ENCODE peak calls at places on chromosomes 6 and 20, in eight cellular contexts. One of them, this sample, is unnamed.

GRCh38 chr6:68559716-68560115 is 75.4 kb upstream of the ADGRB3 start:
- DNase-seq in CD8-positive, alpha-beta T cell: no peak
- DNase-seq in natural killer cell: no peak
- DNase-seq in GM13976: no peak
- DNase-seq in ovary: no peak
- DNase-seq in GM23338: peak
- DNase-seq in AG10803: no peak
- DNase-seq in suprapubic skin: no peak
- DNase-seq in this sample: no peak

GRCh38 chr6:11711644-11711993 is 67.0 kb downstream of the ADTRP start:
- DNase-seq in CD8-positive, alpha-beta T cell: no peak
- DNase-seq in natural killer cell: no peak
- DNase-seq in GM13976: peak
- DNase-seq in ovary: no peak
- DNase-seq in GM23338: no peak
- DNase-seq in AG10803: peak
- DNase-seq in suprapubic skin: no peak
- DNase-seq in this sample: no peak

GRCh38 chr20:58907481-58908137 is 55.1 kb downstream of the GNAS start:
- DNase-seq in CD8-positive, alpha-beta T cell: peak
- DNase-seq in natural killer cell: peak
- DNase-seq in GM13976: peak
- DNase-seq in ovary: peak
- DNase-seq in GM23338: no peak
- DNase-seq in AG10803: peak
- DNase-seq in suprapubic skin: peak
- DNase-seq in this sample: peak

GRCh38 chr6:40383348-40384115 is 203.6 kb downstream of the LRFN2 start:
- DNase-seq in CD8-positive, alpha-beta T cell: no peak
- DNase-seq in natural killer cell: no peak
- DNase-seq in GM13976: no peak
- DNase-seq in ovary: no peak
- DNase-seq in GM23338: no peak
- DNase-seq in AG10803: no peak
- DNase-seq in suprapubic skin: no peak
- DNase-seq in this sample: no peak

GRCh38 chr6:100719883-100720682 is 161.0 kb downstream of the ASCC3 start:
- DNase-seq in CD8-positive, alpha-beta T cell: no peak
- DNase-seq in natural killer cell: no peak
- DNase-seq in GM13976: no peak
- DNase-seq in ovary: no peak
- DNase-seq in GM23338: peak
- DNase-seq in AG10803: peak
- DNase-seq in suprapubic skin: no peak
- DNase-seq in this sample: no peak

GRCh38 chr6:16238057-16238657 is at the start of gene GMPR:
- DNase-seq in CD8-positive, alpha-beta T cell: peak
- DNase-seq in natural killer cell: peak
- DNase-seq in GM13976: peak
- DNase-seq in ovary: peak
- DNase-seq in GM23338: peak
- DNase-seq in AG10803: peak
- DNase-seq in suprapubic skin: peak
- DNase-seq in this sample: peak

GRCh38 chr6:34955447-34955846 is 66.4 kb downstream of the ANKS1A start:
- DNase-seq in CD8-positive, alpha-beta T cell: no peak
- DNase-seq in natural killer cell: no peak
- DNase-seq in GM13976: no peak
- DNase-seq in ovary: no peak
- DNase-seq in GM23338: no peak
- DNase-seq in AG10803: no peak
- DNase-seq in suprapubic skin: no peak
- DNase-seq in this sample: no peak

GRCh38 chr6:33988121-33989015 is 157.5 kb downstream of the GRM4 start:
- DNase-seq in CD8-positive, alpha-beta T cell: no peak
- DNase-seq in natural killer cell: no peak
- DNase-seq in GM13976: no peak
- DNase-seq in ovary: no peak
- DNase-seq in GM23338: no peak
- DNase-seq in AG10803: no peak
- DNase-seq in suprapubic skin: peak
- DNase-seq in this sample: no peak

GRCh38 chr6:133697666-133698065 is 191.2 kb upstream of the TCF21 start:
- DNase-seq in CD8-positive, alpha-beta T cell: no peak
- DNase-seq in natural killer cell: no peak
- DNase-seq in GM13976: no peak
- DNase-seq in ovary: no peak
- DNase-seq in GM23338: no peak
- DNase-seq in AG10803: peak
- DNase-seq in suprapubic skin: no peak
- DNase-seq in this sample: no peak

GRCh38 chr6:139981810-139982550 is 607.5 kb upstream of the CITED2 start:
- DNase-seq in CD8-positive, alpha-beta T cell: no peak
- DNase-seq in natural killer cell: no peak
- DNase-seq in GM13976: no peak
- DNase-seq in ovary: no peak
- DNase-seq in GM23338: peak
- DNase-seq in AG10803: peak
- DNase-seq in suprapubic skin: no peak
- DNase-seq in this sample: no peak

GRCh38 chr20:58238490-58238889 is 10.0 kb upstream of the ANKRD60 start:
- DNase-seq in CD8-positive, alpha-beta T cell: no peak
- DNase-seq in natural killer cell: no peak
- DNase-seq in GM13976: no peak
- DNase-seq in ovary: no peak
- DNase-seq in GM23338: no peak
- DNase-seq in AG10803: no peak
- DNase-seq in suprapubic skin: no peak
- DNase-seq in this sample: no peak

GRCh38 chr6:33630014-33630413 is 8.9 kb downstream of the ITPR3 start:
- DNase-seq in CD8-positive, alpha-beta T cell: no peak
- DNase-seq in natural killer cell: no peak
- DNase-seq in GM13976: no peak
- DNase-seq in ovary: no peak
- DNase-seq in GM23338: no peak
- DNase-seq in AG10803: no peak
- DNase-seq in suprapubic skin: no peak
- DNase-seq in this sample: no peak

GRCh38 chr20:23923311-23923710 is 43.8 kb upstream of the CST5 start:
- DNase-seq in CD8-positive, alpha-beta T cell: no peak
- DNase-seq in natural killer cell: no peak
- DNase-seq in GM13976: no peak
- DNase-seq in ovary: no peak
- DNase-seq in GM23338: no peak
- DNase-seq in AG10803: no peak
- DNase-seq in suprapubic skin: no peak
- DNase-seq in this sample: no peak

GRCh38 chr6:57216235-57217101 is 5.6 kb downstream of the RAB23 start:
- DNase-seq in CD8-positive, alpha-beta T cell: no peak
- DNase-seq in natural killer cell: no peak
- DNase-seq in GM13976: no peak
- DNase-seq in ovary: no peak
- DNase-seq in GM23338: no peak
- DNase-seq in AG10803: peak
- DNase-seq in suprapubic skin: no peak
- DNase-seq in this sample: no peak

GRCh38 chr6:11425431-11425871 is 112.1 kb upstream of the TMEM170B start:
- DNase-seq in CD8-positive, alpha-beta T cell: no peak
- DNase-seq in natural killer cell: no peak
- DNase-seq in GM13976: no peak
- DNase-seq in ovary: no peak
- DNase-seq in GM23338: peak
- DNase-seq in AG10803: no peak
- DNase-seq in suprapubic skin: no peak
- DNase-seq in this sample: no peak

GRCh38 chr20:57841297-57841866 is 131.6 kb upstream of the PMEPA1 start:
- DNase-seq in CD8-positive, alpha-beta T cell: no peak
- DNase-seq in natural killer cell: no peak
- DNase-seq in GM13976: no peak
- DNase-seq in ovary: no peak
- DNase-seq in GM23338: no peak
- DNase-seq in AG10803: no peak
- DNase-seq in suprapubic skin: no peak
- DNase-seq in this sample: no peak

GRCh38 chr20:19056909-19057308 is 155.5 kb upstream of the SLC24A3 start:
- DNase-seq in CD8-positive, alpha-beta T cell: no peak
- DNase-seq in natural killer cell: no peak
- DNase-seq in GM13976: no peak
- DNase-seq in ovary: no peak
- DNase-seq in GM23338: peak
- DNase-seq in AG10803: no peak
- DNase-seq in suprapubic skin: no peak
- DNase-seq in this sample: no peak

GRCh38 chr20:45157977-45158376 is 16.7 kb upstream of the PI3 start:
- DNase-seq in CD8-positive, alpha-beta T cell: no peak
- DNase-seq in natural killer cell: no peak
- DNase-seq in GM13976: no peak
- DNase-seq in ovary: no peak
- DNase-seq in GM23338: no peak
- DNase-seq in AG10803: peak
- DNase-seq in suprapubic skin: no peak
- DNase-seq in this sample: no peak

GRCh38 chr6:2101213-2101612 is 144.2 kb downstream of the GMDS start:
- DNase-seq in CD8-positive, alpha-beta T cell: no peak
- DNase-seq in natural killer cell: no peak
- DNase-seq in GM13976: no peak
- DNase-seq in ovary: no peak
- DNase-seq in GM23338: no peak
- DNase-seq in AG10803: peak
- DNase-seq in suprapubic skin: no peak
- DNase-seq in this sample: no peak

GRCh38 chr20:51616060-51616459 is 73.5 kb upstream of the NFATC2 start:
- DNase-seq in CD8-positive, alpha-beta T cell: no peak
- DNase-seq in natural killer cell: no peak
- DNase-seq in GM13976: no peak
- DNase-seq in ovary: no peak
- DNase-seq in GM23338: peak
- DNase-seq in AG10803: no peak
- DNase-seq in suprapubic skin: no peak
- DNase-seq in this sample: no peak
- TF ChIP-seq CTCF in CD8-positive, alpha-beta T cell: no peak
- TF ChIP-seq CTCF in natural killer cell: no peak
- TF ChIP-seq CTCF in GM13976: no peak
- TF ChIP-seq CTCF in ovary: no peak
- TF ChIP-seq CTCF in GM23338: peak
- TF ChIP-seq CTCF in AG10803: no peak
- TF ChIP-seq CTCF in suprapubic skin: no peak
- TF ChIP-seq CTCF in this sample: no peak

GRCh38 chr6:14720411-14721102 is 525.3 kb upstream of the JARID2 start:
- DNase-seq in CD8-positive, alpha-beta T cell: no peak
- DNase-seq in natural killer cell: no peak
- DNase-seq in GM13976: no peak
- DNase-seq in ovary: no peak
- DNase-seq in GM23338: no peak
- DNase-seq in AG10803: no peak
- DNase-seq in suprapubic skin: no peak
- DNase-seq in this sample: no peak
- TF ChIP-seq CTCF in CD8-positive, alpha-beta T cell: no peak
- TF ChIP-seq CTCF in natural killer cell: no peak
- TF ChIP-seq CTCF in GM13976: no peak
- TF ChIP-seq CTCF in ovary: no peak
- TF ChIP-seq CTCF in GM23338: no peak
- TF ChIP-seq CTCF in AG10803: no peak
- TF ChIP-seq CTCF in suprapubic skin: no peak
- TF ChIP-seq CTCF in this sample: no peak

GRCh38 chr20:63774348-63774735 is 34.8 kb downstream of the SLC2A4RG start:
- DNase-seq in CD8-positive, alpha-beta T cell: no peak
- DNase-seq in natural killer cell: no peak
- DNase-seq in GM13976: no peak
- DNase-seq in ovary: peak
- DNase-seq in GM23338: no peak
- DNase-seq in AG10803: no peak
- DNase-seq in suprapubic skin: no peak
- DNase-seq in this sample: no peak

GRCh38 chr20:63775096-63775978 is 35.8 kb downstream of the SLC2A4RG start:
- DNase-seq in CD8-positive, alpha-beta T cell: no peak
- DNase-seq in natural killer cell: no peak
- DNase-seq in GM13976: no peak
- DNase-seq in ovary: peak
- DNase-seq in GM23338: peak
- DNase-seq in AG10803: peak
- DNase-seq in suprapubic skin: peak
- DNase-seq in this sample: no peak

GRCh38 chr20:63771046-63771707 is 31.6 kb downstream of the SLC2A4RG start:
- DNase-seq in CD8-positive, alpha-beta T cell: no peak
- DNase-seq in natural killer cell: no peak
- DNase-seq in GM13976: no peak
- DNase-seq in ovary: no peak
- DNase-seq in GM23338: no peak
- DNase-seq in AG10803: no peak
- DNase-seq in suprapubic skin: no peak
- DNase-seq in this sample: no peak

GRCh38 chr20:63773571-63774347 is 34.2 kb downstream of the SLC2A4RG start:
- DNase-seq in CD8-positive, alpha-beta T cell: no peak
- DNase-seq in natural killer cell: no peak
- DNase-seq in GM13976: no peak
- DNase-seq in ovary: no peak
- DNase-seq in GM23338: no peak
- DNase-seq in AG10803: no peak
- DNase-seq in suprapubic skin: no peak
- DNase-seq in this sample: no peak

DNA sequence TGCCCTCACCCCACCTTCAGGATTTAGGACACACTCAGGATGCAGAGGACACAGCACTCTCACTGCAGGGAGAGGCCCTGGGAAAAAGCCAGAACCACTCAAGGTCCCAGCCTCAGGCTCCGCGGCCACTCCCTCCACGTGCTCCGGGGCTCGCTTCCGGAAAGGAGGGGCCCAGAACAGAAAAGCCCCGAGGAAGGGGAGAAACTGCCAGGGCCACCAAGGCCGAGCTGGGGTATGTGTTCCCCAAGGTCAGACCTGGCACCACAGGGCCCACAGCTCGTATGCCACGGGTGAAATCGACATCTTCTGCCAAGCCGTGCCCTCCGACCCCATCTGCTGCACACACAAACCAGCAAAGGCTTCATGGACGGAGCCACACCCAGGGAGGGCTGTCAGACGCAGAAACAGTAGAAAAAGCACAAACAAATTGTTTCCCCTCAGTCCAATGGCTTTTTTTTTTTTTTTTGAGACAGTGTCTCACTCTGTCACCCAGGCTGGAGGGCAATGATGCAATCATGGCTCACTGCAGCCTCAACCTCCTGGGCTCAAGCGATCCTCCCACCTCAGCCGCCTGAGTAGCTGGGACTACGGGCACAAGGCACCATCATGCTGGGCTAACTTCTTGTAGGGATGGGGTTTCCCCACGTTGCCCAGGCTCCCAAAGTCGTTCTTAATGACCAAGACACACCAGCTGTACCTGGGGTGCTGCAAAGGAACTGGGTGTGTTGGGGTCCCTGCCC is 33.4 kb downstream of the SLC2A4RG start:
- DNase-seq in CD8-positive, alpha-beta T cell: no peak
- DNase-seq in natural killer cell: no peak
- DNase-seq in GM13976: no peak
- DNase-seq in ovary: peak
- DNase-seq in GM23338: no peak
- DNase-seq in AG10803: no peak
- DNase-seq in suprapubic skin: peak
- DNase-seq in this sample: no peak
- TF ChIP-seq CTCF in CD8-positive, alpha-beta T cell: no peak
- TF ChIP-seq CTCF in natural killer cell: no peak
- TF ChIP-seq CTCF in GM13976: no peak
- TF ChIP-seq CTCF in ovary: no peak
- TF ChIP-seq CTCF in GM23338: no peak
- TF ChIP-seq CTCF in AG10803: no peak
- TF ChIP-seq CTCF in suprapubic skin: no peak
- TF ChIP-seq CTCF in this sample: no peak

GRCh38 chr20:43988867-43989266 is 74.2 kb downstream of the TOX2 start:
- DNase-seq in CD8-positive, alpha-beta T cell: no peak
- DNase-seq in natural killer cell: no peak
- DNase-seq in GM13976: no peak
- DNase-seq in ovary: no peak
- DNase-seq in GM23338: no peak
- DNase-seq in AG10803: peak
- DNase-seq in suprapubic skin: no peak
- DNase-seq in this sample: no peak
- TF ChIP-seq CTCF in CD8-positive, alpha-beta T cell: no peak
- TF ChIP-seq CTCF in natural killer cell: no peak
- TF ChIP-seq CTCF in GM13976: no peak
- TF ChIP-seq CTCF in ovary: no peak
- TF ChIP-seq CTCF in GM23338: no peak
- TF ChIP-seq CTCF in AG10803: peak
- TF ChIP-seq CTCF in suprapubic skin: no peak
- TF ChIP-seq CTCF in this sample: no peak

This sample was measured in activated B cell treated with CpG ODN at 0.5 μM for 24 hours.